ENCODE peak calls at places on chromosome 10, in nine cellular contexts. V, W, T, U, X, D, Y, A and N are unnamed samples. For H3K4me1, the result is how much of the 10 kb centered on the place peaks cover.

GRCh38 chr10:11874568-11875182 is 51.5 kb downstream of the PROSER2 start:
- DNase-seq in V (no peak), W (peak), T (peak), U (no peak), X (peak), D (peak), Y (peak), A (peak), N (peak)

GRCh38 chr10:76127984-76128589 is 696.7 kb downstream of the LRMDA start:
- DNase-seq in V (no peak), W (peak), T (no peak), U (peak), X (no peak), D (no peak), Y (no peak), A (no peak), N (no peak)

GRCh38 chr10:124741922-124742417 is 2.2 kb downstream of the FAM53B start:
- DNase-seq in V (peak), W (no peak), T (no peak), U (no peak), X (no peak), D (peak), Y (no peak), A (no peak), N (no peak)

GRCh38 chr10:88879754-88880286 is at the start of gene STAMBPL1:
- DNase-seq in V (peak), W (no peak), T (no peak), U (no peak), X (no peak), D (peak), Y (no peak), A (no peak), N (no peak)

GRCh38 chr10:788796-789748 is 99.6 kb upstream of the DIP2C start:
- DNase-seq in V (peak), W (peak), T (no peak), U (peak), X (peak), D (peak), Y (peak), A (peak), N (no peak)

GRCh38 chr10:59047180-59047579 is 129.3 kb upstream of the PHYHIPL start:
- DNase-seq in V (no peak), W (no peak), T (no peak), U (no peak), X (no peak), D (no peak), Y (no peak), A (no peak), N (no peak)

GRCh38 chr10:124403548-124403947 is 15.2 kb downstream of the OAT start:
- DNase-seq in V (no peak), W (peak), T (peak), U (no peak), X (peak), D (peak), Y (no peak), A (peak), N (peak)

GRCh38 chr10:61744469-61744868 is 81.7 kb downstream of the CABCOCO1 start:
- DNase-seq in V (no peak), W (no peak), T (no peak), U (no peak), X (no peak), D (peak), Y (no peak), A (no peak), N (peak)

GRCh38 chr10:124652701-124653100 is 91.5 kb downstream of the FAM53B start:
- DNase-seq in V (no peak), W (no peak), T (no peak), U (no peak), X (no peak), D (no peak), Y (no peak), A (no peak), N (no peak)

GRCh38 chr10:81914736-81915510 is 39.9 kb downstream of the NRG3 start:
- DNase-seq in V (no peak), W (no peak), T (no peak), U (no peak), X (no peak), D (no peak), Y (no peak), A (no peak), N (no peak)

GRCh38 chr10:131848741-131849590 is 51.8 kb upstream of the PPP2R2D start:
- DNase-seq in V (peak), W (no peak), T (no peak), U (no peak), X (no peak), D (no peak), Y (no peak), A (no peak), N (no peak)

GRCh38 chr10:118850418-118851061 is 95.8 kb upstream of the CACUL1 start:
- DNase-seq in V (peak), W (no peak), T (peak), U (peak), X (peak), D (peak), Y (peak), A (peak), N (peak)

GRCh38 chr10:97977673-97978072 is 52.7 kb downstream of the CRTAC1 start:
- DNase-seq in V (no peak), W (no peak), T (no peak), U (no peak), X (no peak), D (no peak), Y (no peak), A (no peak), N (no peak)
- H3K27ac ChIP-seq in V (no peak), W (no peak), T (no peak), U (no peak), X (no peak), D (no peak), Y (no peak), A (no peak), N (no peak)

GRCh38 chr10:92593553-92594046 is 670 bp downstream of the KIF11 start:
- DNase-seq in V (no peak), W (no peak), T (no peak), U (no peak), X (no peak), D (no peak), Y (no peak), A (no peak), N (no peak)
- H3K4me1 ChIP-seq in V (under half), W (under half), T (under half), U (under half), X (under half), D (half or more), Y (under half), A (under half), N (under half)

GRCh38 chr10:42932116-42932515 is 144.8 kb upstream of the RET start:
- DNase-seq in V (no peak), W (no peak), T (no peak), U (peak), X (no peak), D (no peak), Y (no peak), A (no peak), N (no peak)
- H3K4me3 ChIP-seq in V (no peak), W (no peak), T (no peak), U (no peak), X (no peak), D (no peak), Y (no peak), A (no peak), N (no peak)

DNA sequence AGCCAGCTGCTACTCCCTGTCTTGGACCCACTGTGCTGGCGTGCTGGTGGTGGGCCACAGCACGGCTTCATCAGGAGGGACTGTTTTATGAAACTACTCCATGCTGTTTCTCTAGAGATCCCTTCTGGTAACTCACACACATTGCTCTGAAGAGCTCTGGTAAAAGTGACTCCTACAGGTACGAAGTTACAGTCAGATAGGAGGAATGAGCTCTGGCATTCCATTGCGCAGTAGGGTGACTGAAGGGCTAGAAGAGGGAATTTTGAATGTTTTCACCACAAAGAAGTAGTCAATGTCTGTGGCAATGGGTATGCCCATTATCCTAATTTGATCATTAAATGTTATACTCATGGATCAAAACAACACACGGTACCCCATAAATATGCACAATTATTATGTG is 609 bp downstream of the MAT1A start:
- DNase-seq in V (no peak), W (no peak), T (no peak), U (no peak), X (no peak), D (no peak), Y (no peak), A (no peak), N (no peak)
- H3K27ac ChIP-seq in V (no peak), W (no peak), T (no peak), U (no peak), X (no peak), D (no peak), Y (no peak), A (no peak), N (no peak)

GRCh38 chr10:80459047-80459865 is 5.1 kb downstream of the TSPAN14 start:
- DNase-seq in V (peak), W (peak), T (no peak), U (peak), X (no peak), D (peak), Y (peak), A (peak), N (peak)

GRCh38 chr10:80462986-80463741 is 9.1 kb downstream of the TSPAN14 start:
- DNase-seq in V (no peak), W (peak), T (no peak), U (no peak), X (no peak), D (no peak), Y (no peak), A (peak), N (no peak)

GRCh38 chr10:80460399-80461207 is 6.5 kb downstream of the TSPAN14 start:
- DNase-seq in V (no peak), W (peak), T (no peak), U (peak), X (no peak), D (no peak), Y (no peak), A (no peak), N (no peak)

GRCh38 chr10:80462277-80462985 is 8.3 kb downstream of the TSPAN14 start:
- DNase-seq in V (peak), W (no peak), T (no peak), U (no peak), X (no peak), D (no peak), Y (no peak), A (no peak), N (no peak)

GRCh38 chr10:80461208-80462183 is 7.4 kb downstream of the TSPAN14 start:
- DNase-seq in V (no peak), W (no peak), T (no peak), U (no peak), X (no peak), D (no peak), Y (no peak), A (no peak), N (no peak)
- H3K4me1 ChIP-seq in V (half or more), W (half or more), T (half or more), U (half or more), X (half or more), D (half or more), Y (half or more), A (half or more), N (half or more)

DNA sequence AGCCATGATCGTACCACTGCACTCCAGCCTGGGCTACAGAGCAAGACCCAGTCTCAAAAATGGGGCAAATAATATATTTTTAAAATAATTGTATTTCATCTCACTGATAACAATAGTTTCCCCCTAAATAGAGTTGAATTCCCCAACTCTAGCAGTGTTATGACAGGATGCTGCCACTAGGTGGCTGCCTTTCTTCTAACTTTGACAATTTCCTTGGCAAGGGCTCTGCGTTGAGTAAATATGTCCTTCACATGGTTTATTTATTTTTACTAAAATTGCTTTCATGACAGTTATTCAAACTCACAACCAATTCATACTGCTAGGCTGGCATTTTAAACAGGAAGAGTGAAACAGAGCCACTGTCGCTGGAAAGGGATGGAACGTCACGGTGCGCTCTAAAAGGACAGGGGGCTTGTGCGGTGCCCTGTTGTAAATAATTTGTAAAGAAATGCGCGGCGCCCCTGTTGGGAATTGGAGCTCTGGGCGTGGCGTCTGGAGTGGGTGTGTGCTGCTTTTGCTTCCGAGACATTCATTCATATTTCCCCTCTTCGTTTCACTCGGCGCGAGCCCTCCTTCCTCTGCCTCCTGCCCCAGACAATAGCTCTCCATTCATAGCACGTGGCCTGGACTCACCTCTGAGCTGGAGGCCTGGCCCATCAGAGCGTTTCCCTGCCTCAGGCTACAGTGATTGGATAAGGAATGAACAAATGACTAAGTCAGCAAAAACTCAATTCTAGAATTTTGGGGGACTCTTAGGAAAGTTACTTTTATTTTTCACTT is 20.5 kb upstream of the PITRM1 start:
- DNase-seq in V (peak), W (peak), T (peak), U (no peak), X (peak), D (peak), Y (no peak), A (peak), N (peak)
- H3K4me3 ChIP-seq in V (peak), W (no peak), T (no peak), U (peak), X (no peak), D (no peak), Y (peak), A (no peak), N (peak)

GRCh38 chr10:128052696-128053095 is 73.5 kb downstream of the MKI67 start:
- DNase-seq in V (no peak), W (no peak), T (no peak), U (no peak), X (no peak), D (no peak), Y (no peak), A (no peak), N (no peak)

GRCh38 chr10:128051548-128051947 is 74.7 kb downstream of the MKI67 start:
- DNase-seq in V (peak), W (no peak), T (no peak), U (no peak), X (no peak), D (no peak), Y (no peak), A (no peak), N (no peak)

GRCh38 chr10:128054163-128054970 is 71.9 kb downstream of the MKI67 start:
- DNase-seq in V (peak), W (no peak), T (no peak), U (peak), X (no peak), D (no peak), Y (no peak), A (no peak), N (no peak)

GRCh38 chr10:128055061-128055868 is 71.0 kb downstream of the MKI67 start:
- DNase-seq in V (peak), W (no peak), T (no peak), U (no peak), X (no peak), D (no peak), Y (no peak), A (no peak), N (no peak)

GRCh38 chr10:128053356-128053755 is 72.9 kb downstream of the MKI67 start:
- DNase-seq in V (no peak), W (no peak), T (no peak), U (no peak), X (no peak), D (no peak), Y (no peak), A (no peak), N (no peak)
- H3K27ac ChIP-seq in V (no peak), W (no peak), T (no peak), U (no peak), X (no peak), D (no peak), Y (no peak), A (no peak), N (no peak)

GRCh38 chr10:104321716-104322415 is 16.4 kb downstream of the ITPRIP start:
- DNase-seq in V (no peak), W (peak), T (no peak), U (no peak), X (no peak), D (peak), Y (no peak), A (no peak), N (no peak)
- H3K4me1 ChIP-seq in V (half or more), W (under half), T (under half), U (half or more), X (under half), D (half or more), Y (half or more), A (under half), N (under half)

GRCh38 chr10:32938554-32939061 is 19.4 kb downstream of the ITGB1 start:
- DNase-seq in V (no peak), W (no peak), T (peak), U (no peak), X (no peak), D (no peak), Y (peak), A (peak), N (peak)
- H3K4me3 ChIP-seq in V (peak), W (no peak), T (no peak), U (no peak), X (no peak), D (peak), Y (peak), A (no peak), N (peak)

GRCh38 chr10:69335063-69335587 is 56.8 kb downstream of the HK1 start:
- DNase-seq in V (peak), W (no peak), T (no peak), U (peak), X (no peak), D (peak), Y (peak), A (no peak), N (no peak)
- H3K27ac ChIP-seq in V (peak), W (no peak), T (peak), U (peak), X (no peak), D (no peak), Y (peak), A (no peak), N (no peak)